ENCODE peak calls at places on chromosome 13, in eight cellular contexts. T is choroid plexus epithelial cell; D is CD8-positive, alpha-beta T cell; K is activated T-helper 1 cell treated with anti-CD3 and anti-CD28 coated beads, Interleukin-12 subunit alpha, Interleukin-12 subunit beta, Interleukin-2, Interleukin-4 antibody, amounts not matched to agents 30 ng/mL and 10 ng/mL and 1 ng/mL, durations not matched to agents 14 hours and 24 hours and 36 hours; S is SW480; A is ACHN; B is HS-5; X is mucosa of gallbladder. G is an unnamed sample.

GRCh38 chr13:94305463-94305862 is 174.0 kb downstream of the DCT start:
- DNase-seq in T (peak), D (no peak), K (no peak), S (no peak), A (no peak), B (peak), X (no peak), G (no peak)

GRCh38 chr13:23701646-23702045 is 131.4 kb downstream of the TNFRSF19 start:
- DNase-seq in T (peak), D (no peak), K (no peak), S (no peak), A (no peak), B (peak), X (peak), G (no peak)

GRCh38 chr13:44451109-44451508 is 77.5 kb downstream of the SERP2 start:
- DNase-seq in T (no peak), D (no peak), K (no peak), S (no peak), A (no peak), B (no peak), X (no peak), G (no peak)

GRCh38 chr13:43240278-43240677 is 216.9 kb downstream of the DNAJC15 start:
- DNase-seq in T (no peak), D (no peak), K (no peak), S (no peak), A (no peak), B (no peak), X (no peak), G (no peak)

GRCh38 chr13:39095500-39095899 is 57.2 kb downstream of the NHLRC3 start:
- DNase-seq in T (no peak), D (no peak), K (no peak), S (no peak), A (no peak), B (no peak), X (no peak), G (no peak)

GRCh38 chr13:29563941-29564340 is 31.5 kb downstream of the SLC7A1 start:
- DNase-seq in T (no peak), D (no peak), K (no peak), S (no peak), A (no peak), B (no peak), X (no peak), G (no peak)

GRCh38 chr13:99269627-99270252 is 11.6 kb upstream of the GPR18 start:
- DNase-seq in T (peak), D (no peak), K (no peak), S (peak), A (peak), B (no peak), X (no peak), G (no peak)

GRCh38 chr13:80048802-80049201 is 292.1 kb downstream of the SPRY2 start:
- DNase-seq in T (peak), D (no peak), K (peak), S (peak), A (peak), B (peak), X (peak), G (no peak)

GRCh38 chr13:107867701-107868661 is 347.4 kb downstream of the LIG4 start:
- DNase-seq in T (peak), D (no peak), K (no peak), S (no peak), A (peak), B (no peak), X (peak), G (no peak)

GRCh38 chr13:31172001-31172400 is 10.3 kb upstream of the HSPH1 start:
- DNase-seq in T (peak), D (no peak), K (no peak), S (peak), A (no peak), B (no peak), X (no peak), G (peak)

GRCh38 chr13:32829269-32829668 is 187.0 kb upstream of the KL start:
- DNase-seq in T (peak), D (no peak), K (no peak), S (no peak), A (peak), B (no peak), X (no peak), G (no peak)

GRCh38 chr13:87999791-88000190 is 328.6 kb downstream of the SLITRK5 start:
- DNase-seq in T (peak), D (no peak), K (no peak), S (no peak), A (peak), B (no peak), X (no peak), G (no peak)

GRCh38 chr13:96003304-96003703 is 49.9 kb downstream of the UGGT2 start:
- DNase-seq in T (peak), D (no peak), K (no peak), S (no peak), A (peak), B (no peak), X (no peak), G (no peak)

GRCh38 chr13:24618219-24618955 is 61.8 kb upstream of the ATP12A start:
- DNase-seq in T (no peak), D (peak), K (peak), S (peak), A (no peak), B (no peak), X (no peak), G (no peak)

GRCh38 chr13:39376088-39376487 is 226.9 kb downstream of the LHFPL6 start:
- DNase-seq in T (no peak), D (no peak), K (no peak), S (no peak), A (no peak), B (no peak), X (no peak), G (no peak)

GRCh38 chr13:112887151-112887550 is 81.9 kb upstream of the MCF2L start:
- DNase-seq in T (no peak), D (no peak), K (no peak), S (no peak), A (no peak), B (no peak), X (no peak), G (no peak)

GRCh38 chr13:38686635-38687245 is at the start of gene FREM2:
- DNase-seq in T (peak), D (no peak), K (no peak), S (peak), A (peak), B (no peak), X (peak), G (no peak)

GRCh38 chr13:42279080-42279479 is 7.1 kb downstream of the AKAP11 start:
- DNase-seq in T (no peak), D (no peak), K (no peak), S (no peak), A (no peak), B (no peak), X (no peak), G (no peak)

GRCh38 chr13:103852036-103852435 is 785.8 kb upstream of the SLC10A2 start:
- DNase-seq in T (no peak), D (no peak), K (no peak), S (no peak), A (no peak), B (no peak), X (no peak), G (no peak)

GRCh38 chr13:79973533-79973963 is 367.4 kb downstream of the SPRY2 start:
- DNase-seq in T (peak), D (no peak), K (no peak), S (no peak), A (peak), B (no peak), X (no peak), G (no peak)

GRCh38 chr13:89076622-89077021 is 1405.5 kb downstream of the SLITRK5 start:
- DNase-seq in T (no peak), D (no peak), K (no peak), S (no peak), A (no peak), B (no peak), X (no peak), G (no peak)

GRCh38 chr13:31944262-31945160 is 87.1 kb upstream of the FRY start:
- DNase-seq in T (no peak), D (no peak), K (no peak), S (no peak), A (no peak), B (no peak), X (no peak), G (no peak)

GRCh38 chr13:44578064-44578394 is 1.9 kb upstream of the TSC22D1 start:
- DNase-seq in T (no peak), D (no peak), K (no peak), S (peak), A (no peak), B (no peak), X (no peak), G (peak)

GRCh38 chr13:113493315-113493951 is 2.9 kb upstream of the DCUN1D2 start:
- DNase-seq in T (peak), D (no peak), K (no peak), S (peak), A (peak), B (peak), X (no peak), G (peak)

GRCh38 chr13:74174810-74175209 is 40.6 kb upstream of the KLF12 start:
- DNase-seq in T (no peak), D (no peak), K (no peak), S (no peak), A (no peak), B (no peak), X (no peak), G (no peak)

GRCh38 chr13:25178070-25178469 is 6.0 kb upstream of the AMER2 start:
- DNase-seq in T (no peak), D (no peak), K (no peak), S (no peak), A (no peak), B (no peak), X (no peak), G (no peak)

GRCh38 chr13:113404366-113404722 is 40.4 kb upstream of the GRTP1 start:
- DNase-seq in T (no peak), D (no peak), K (no peak), S (no peak), A (no peak), B (no peak), X (no peak), G (no peak)

GRCh38 chr13:28753208-28753892 is 34.6 kb upstream of the SLC46A3 start:
- DNase-seq in T (peak), D (no peak), K (no peak), S (peak), A (peak), B (peak), X (peak), G (peak)

GRCh38 chr13:57629821-57630235 is 1.7 kb upstream of the PCDH17 start:
- DNase-seq in T (peak), D (no peak), K (no peak), S (no peak), A (peak), B (no peak), X (peak), G (no peak)